ENCODE peak calls at places on chromosome 4, in eight cellular contexts. One of them, this sample, is unnamed.

GRCh38 chr4:183411291-183411861 is 33.1 kb upstream of the CDKN2AIP start:
- DNase-seq in Panc1: no peak
- DNase-seq in IMR-90: peak; percentile 67
- DNase-seq in GM23338: no peak
- DNase-seq in transverse colon: no peak
- DNase-seq in lower lobe of right lung: no peak
- DNase-seq in endodermal cell: no peak
- DNase-seq in lung: no peak
- DNase-seq in this sample: no peak

GRCh38 chr4:6331018-6331417 is 61.4 kb downstream of the WFS1 start:
- DNase-seq in Panc1: no peak
- DNase-seq in IMR-90: peak; percentile 20
- DNase-seq in GM23338: peak; percentile 73
- DNase-seq in transverse colon: peak; percentile 23
- DNase-seq in lower lobe of right lung: no peak
- DNase-seq in endodermal cell: peak; percentile 73
- DNase-seq in lung: no peak
- DNase-seq in this sample: no peak

GRCh38 chr4:48699470-48699869 is 80.6 kb downstream of the FRYL start:
- DNase-seq in Panc1: peak; percentile 30
- DNase-seq in IMR-90: no peak
- DNase-seq in GM23338: no peak
- DNase-seq in transverse colon: no peak
- DNase-seq in lower lobe of right lung: no peak
- DNase-seq in endodermal cell: no peak
- DNase-seq in lung: no peak
- DNase-seq in this sample: no peak

GRCh38 chr4:167100120-167100519 is 134.2 kb downstream of the SPOCK3 start:
- DNase-seq in Panc1: peak; percentile 65
- DNase-seq in IMR-90: no peak
- DNase-seq in GM23338: peak; percentile 3
- DNase-seq in transverse colon: no peak
- DNase-seq in lower lobe of right lung: no peak
- DNase-seq in endodermal cell: no peak
- DNase-seq in lung: no peak
- DNase-seq in this sample: no peak

GRCh38 chr4:10006604-10007435 is 14.5 kb downstream of the SLC2A9 start:
- DNase-seq in Panc1: no peak
- DNase-seq in IMR-90: no peak
- DNase-seq in GM23338: no peak
- DNase-seq in transverse colon: peak; percentile 82
- DNase-seq in lower lobe of right lung: peak; percentile 71
- DNase-seq in endodermal cell: peak; percentile 64
- DNase-seq in lung: peak; percentile 76
- DNase-seq in this sample: no peak

GRCh38 chr4:99887837-99888236 is 6.4 kb downstream of the LAMTOR3 start:
- DNase-seq in Panc1: no peak
- DNase-seq in IMR-90: peak; percentile 46
- DNase-seq in GM23338: no peak
- DNase-seq in transverse colon: no peak
- DNase-seq in lower lobe of right lung: no peak
- DNase-seq in endodermal cell: no peak
- DNase-seq in lung: no peak
- DNase-seq in this sample: no peak

GRCh38 chr4:44961001-44961755 is 234.8 kb upstream of the GNPDA2 start:
- DNase-seq in Panc1: no peak
- DNase-seq in IMR-90: no peak
- DNase-seq in GM23338: no peak
- DNase-seq in transverse colon: no peak
- DNase-seq in lower lobe of right lung: no peak
- DNase-seq in endodermal cell: no peak
- DNase-seq in lung: no peak
- DNase-seq in this sample: no peak

GRCh38 chr4:144701683-144702233 is 55.8 kb downstream of the HHIP start:
- DNase-seq in Panc1: no peak
- DNase-seq in IMR-90: no peak
- DNase-seq in GM23338: no peak
- DNase-seq in transverse colon: no peak
- DNase-seq in lower lobe of right lung: no peak
- DNase-seq in endodermal cell: no peak
- DNase-seq in lung: no peak
- DNase-seq in this sample: no peak

GRCh38 chr4:145736241-145736831 is 56.4 kb downstream of the C4orf51 start:
- DNase-seq in Panc1: no peak
- DNase-seq in IMR-90: no peak
- DNase-seq in GM23338: no peak
- DNase-seq in transverse colon: peak; percentile 21
- DNase-seq in lower lobe of right lung: peak; percentile 63
- DNase-seq in endodermal cell: peak; percentile 72
- DNase-seq in lung: peak; percentile 76
- DNase-seq in this sample: no peak

GRCh38 chr4:1598641-1599481 is 85.3 kb downstream of the FAM53A start:
- DNase-seq in Panc1: no peak
- DNase-seq in IMR-90: no peak
- DNase-seq in GM23338: no peak
- DNase-seq in transverse colon: no peak
- DNase-seq in lower lobe of right lung: peak; percentile 47
- DNase-seq in endodermal cell: no peak
- DNase-seq in lung: no peak
- DNase-seq in this sample: no peak

GRCh38 chr4:157223446-157223845 is 2.9 kb downstream of the GRIA2 start:
- DNase-seq in Panc1: no peak
- DNase-seq in IMR-90: no peak
- DNase-seq in GM23338: no peak
- DNase-seq in transverse colon: no peak
- DNase-seq in lower lobe of right lung: no peak
- DNase-seq in endodermal cell: no peak
- DNase-seq in lung: no peak
- DNase-seq in this sample: no peak

GRCh38 chr4:4862665-4863482 is 3.4 kb downstream of the MSX1 start:
- DNase-seq in Panc1: no peak
- DNase-seq in IMR-90: no peak
- DNase-seq in GM23338: peak; percentile 66
- DNase-seq in transverse colon: no peak
- DNase-seq in lower lobe of right lung: no peak
- DNase-seq in endodermal cell: peak; percentile 78
- DNase-seq in lung: no peak
- DNase-seq in this sample: no peak

GRCh38 chr4:123443401-123444297 is 47.1 kb downstream of the SPRY1 start:
- DNase-seq in Panc1: no peak
- DNase-seq in IMR-90: peak; percentile 21
- DNase-seq in GM23338: peak; percentile 32
- DNase-seq in transverse colon: peak; percentile 19
- DNase-seq in lower lobe of right lung: peak; percentile 55
- DNase-seq in endodermal cell: no peak
- DNase-seq in lung: no peak
- DNase-seq in this sample: no peak

GRCh38 chr4:173264245-173264959 is 69.8 kb downstream of the HMGB2 start:
- DNase-seq in Panc1: no peak
- DNase-seq in IMR-90: peak; percentile 78
- DNase-seq in GM23338: peak; percentile 31
- DNase-seq in transverse colon: peak; percentile 31
- DNase-seq in lower lobe of right lung: no peak
- DNase-seq in endodermal cell: peak; percentile 20
- DNase-seq in lung: peak; percentile 32
- DNase-seq in this sample: no peak

GRCh38 chr4:156100651-156101050 is 147.0 kb upstream of the CTSO start:
- DNase-seq in Panc1: no peak
- DNase-seq in IMR-90: peak; percentile 28
- DNase-seq in GM23338: no peak
- DNase-seq in transverse colon: no peak
- DNase-seq in lower lobe of right lung: no peak
- DNase-seq in endodermal cell: no peak
- DNase-seq in lung: no peak
- DNase-seq in this sample: no peak

GRCh38 chr4:20323991-20324390 is 72.3 kb downstream of the SLIT2 start:
- DNase-seq in Panc1: no peak
- DNase-seq in IMR-90: peak; percentile 47
- DNase-seq in GM23338: no peak
- DNase-seq in transverse colon: no peak
- DNase-seq in lower lobe of right lung: no peak
- DNase-seq in endodermal cell: no peak
- DNase-seq in lung: no peak
- DNase-seq in this sample: no peak

GRCh38 chr4:180060159-180060889 is 2182.9 kb upstream of the TENM3 start:
- DNase-seq in Panc1: no peak
- DNase-seq in IMR-90: peak; percentile 37
- DNase-seq in GM23338: peak; percentile 23
- DNase-seq in transverse colon: no peak
- DNase-seq in lower lobe of right lung: no peak
- DNase-seq in endodermal cell: no peak
- DNase-seq in lung: no peak
- DNase-seq in this sample: no peak

GRCh38 chr4:52106701-52107100 is 55.6 kb downstream of the SPATA18 start:
- DNase-seq in Panc1: no peak
- DNase-seq in IMR-90: no peak
- DNase-seq in GM23338: peak; percentile 3
- DNase-seq in transverse colon: no peak
- DNase-seq in lower lobe of right lung: no peak
- DNase-seq in endodermal cell: no peak
- DNase-seq in lung: no peak
- DNase-seq in this sample: no peak

GRCh38 chr4:111855308-111855707 is 289.9 kb upstream of the FAM241A start:
- DNase-seq in Panc1: no peak
- DNase-seq in IMR-90: no peak
- DNase-seq in GM23338: no peak
- DNase-seq in transverse colon: no peak
- DNase-seq in lower lobe of right lung: no peak
- DNase-seq in endodermal cell: no peak
- DNase-seq in lung: no peak
- DNase-seq in this sample: no peak

GRCh38 chr4:144591401-144591800 is 54.6 kb upstream of the HHIP start:
- DNase-seq in Panc1: no peak
- DNase-seq in IMR-90: peak; percentile 89
- DNase-seq in GM23338: no peak
- DNase-seq in transverse colon: peak; percentile 61
- DNase-seq in lower lobe of right lung: peak; percentile 36
- DNase-seq in endodermal cell: no peak
- DNase-seq in lung: peak; percentile 64
- DNase-seq in this sample: no peak

DNA sequence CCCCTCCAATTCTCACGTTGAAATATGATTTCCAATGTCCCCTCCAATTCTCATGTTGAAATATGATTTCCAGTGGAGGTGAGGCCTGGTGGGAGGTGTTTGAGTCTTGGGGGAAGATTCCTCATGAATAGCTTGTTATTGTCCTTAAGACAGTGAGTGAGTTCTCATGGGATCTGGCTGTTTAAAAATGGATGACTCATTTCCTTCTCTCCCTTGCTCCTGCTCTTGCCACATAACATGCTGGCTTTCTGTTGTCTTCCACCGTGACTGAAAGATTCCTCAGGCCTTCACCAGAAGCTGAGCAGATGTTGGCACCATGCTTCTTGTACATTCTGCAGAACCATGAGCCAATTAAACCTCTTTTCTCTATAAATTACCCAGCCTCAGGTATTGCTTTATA is 346.8 kb upstream of the TECRL start:
- DNase-seq in Panc1: no peak
- DNase-seq in IMR-90: no peak
- DNase-seq in GM23338: no peak
- DNase-seq in transverse colon: no peak
- DNase-seq in lower lobe of right lung: no peak
- DNase-seq in endodermal cell: no peak
- DNase-seq in lung: no peak
- DNase-seq in this sample: no peak
- H3K4me1 ChIP-seq in Panc1: no peaks in the 10 kb centered on the region
- H3K4me1 ChIP-seq in IMR-90: no peaks in the 10 kb centered on the region
- H3K4me1 ChIP-seq in GM23338: no peaks in the 10 kb centered on the region
- H3K4me1 ChIP-seq in transverse colon: no peaks in the 10 kb centered on the region
- H3K4me1 ChIP-seq in lower lobe of right lung: no peaks in the 10 kb centered on the region
- H3K4me1 ChIP-seq in endodermal cell: no peaks in the 10 kb centered on the region
- H3K4me1 ChIP-seq in lung: no peaks in the 10 kb centered on the region
- H3K4me1 ChIP-seq in this sample: no peaks in the 10 kb centered on the region

DNA sequence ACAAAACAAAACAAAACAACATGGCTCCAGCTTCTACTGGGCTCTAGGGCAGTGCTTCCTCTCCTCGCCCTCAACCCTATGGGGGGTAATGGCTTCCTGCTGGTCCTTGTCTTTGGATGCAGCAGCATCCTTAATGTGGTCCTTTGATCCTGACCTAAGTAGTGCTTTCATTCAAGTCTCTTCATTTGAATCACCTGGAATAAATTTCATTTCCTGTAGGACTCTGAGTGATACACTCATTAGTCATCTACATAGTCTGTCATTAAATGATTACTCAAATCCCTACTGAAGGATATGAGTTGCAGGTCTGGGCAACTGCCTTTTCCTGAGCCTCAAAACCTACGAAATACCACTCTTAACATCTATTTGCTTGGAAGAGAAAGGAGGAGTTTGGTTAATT is 54.5 kb downstream of the RHOH start:
- DNase-seq in Panc1: no peak
- DNase-seq in IMR-90: no peak
- DNase-seq in GM23338: no peak
- DNase-seq in transverse colon: no peak
- DNase-seq in lower lobe of right lung: no peak
- DNase-seq in endodermal cell: no peak
- DNase-seq in lung: no peak
- DNase-seq in this sample: no peak
- H3K4me1 ChIP-seq in Panc1: peaks cover 25% of the 10 kb centered on the region
- H3K4me1 ChIP-seq in IMR-90: peaks cover 7% of the 10 kb centered on the region
- H3K4me1 ChIP-seq in GM23338: peaks cover under 1% of the 10 kb centered on the region
- H3K4me1 ChIP-seq in transverse colon: no peaks in the 10 kb centered on the region
- H3K4me1 ChIP-seq in lower lobe of right lung: no peaks in the 10 kb centered on the region
- H3K4me1 ChIP-seq in endodermal cell: peaks cover 5% of the 10 kb centered on the region
- H3K4me1 ChIP-seq in lung: no peaks in the 10 kb centered on the region
- H3K4me1 ChIP-seq in this sample: peaks cover 4% of the 10 kb centered on the region

DNA sequence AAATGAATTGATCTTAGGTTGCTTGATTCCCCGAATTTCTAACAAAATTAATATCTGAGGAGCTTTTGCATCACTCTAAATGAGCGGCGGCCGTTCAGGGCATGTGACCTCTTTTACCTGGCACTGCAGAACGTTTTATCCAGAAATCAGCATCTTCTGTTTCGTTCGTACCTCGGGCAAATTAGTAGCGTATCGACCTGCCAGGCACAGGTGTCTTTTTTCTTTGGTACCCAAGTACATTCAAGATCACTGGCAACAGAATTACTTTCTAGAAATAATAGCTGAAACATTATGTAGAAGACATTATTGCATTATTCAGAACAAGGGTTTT is 926 bp downstream of the KLHL2 start:
- DNase-seq in Panc1: no peak
- DNase-seq in IMR-90: no peak
- DNase-seq in GM23338: no peak
- DNase-seq in transverse colon: no peak
- DNase-seq in lower lobe of right lung: no peak
- DNase-seq in endodermal cell: no peak
- DNase-seq in lung: no peak
- DNase-seq in this sample: no peak
- H3K4me1 ChIP-seq in Panc1: peaks cover 22% of the 10 kb centered on the region
- H3K4me1 ChIP-seq in IMR-90: peaks cover 4% of the 10 kb centered on the region
- H3K4me1 ChIP-seq in GM23338: peaks cover 46% of the 10 kb centered on the region
- H3K4me1 ChIP-seq in transverse colon: peaks cover 8% of the 10 kb centered on the region
- H3K4me1 ChIP-seq in lower lobe of right lung: peaks cover 35% of the 10 kb centered on the region
- H3K4me1 ChIP-seq in endodermal cell: peaks cover 4% of the 10 kb centered on the region
- H3K4me1 ChIP-seq in lung: peaks cover 2% of the 10 kb centered on the region
- H3K4me1 ChIP-seq in this sample: peaks cover 32% of the 10 kb centered on the region

DNA sequence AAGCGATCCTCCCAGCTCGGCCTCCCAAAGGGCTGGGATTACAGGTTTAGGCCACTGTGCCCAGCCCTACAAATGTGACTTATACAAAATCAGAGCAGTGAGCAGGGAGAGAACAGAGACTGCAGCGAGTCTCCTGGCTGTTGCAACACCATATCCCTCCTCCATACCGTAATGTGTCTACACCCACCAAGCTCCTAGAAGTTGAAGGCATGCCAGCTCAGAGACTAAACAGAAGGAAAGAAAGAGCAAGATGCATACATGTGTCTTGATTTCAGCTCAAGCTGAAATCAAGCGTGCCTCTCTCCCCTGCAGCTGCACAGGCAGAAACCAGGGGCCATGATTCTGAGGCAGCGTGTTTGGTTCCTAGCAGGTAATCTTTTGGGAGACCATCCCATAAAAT is 34.7 kb downstream of the AFAP1 start:
- DNase-seq in Panc1: no peak
- DNase-seq in IMR-90: peak; percentile 94
- DNase-seq in GM23338: no peak
- DNase-seq in transverse colon: no peak
- DNase-seq in lower lobe of right lung: no peak
- DNase-seq in endodermal cell: no peak
- DNase-seq in lung: no peak
- DNase-seq in this sample: no peak
- H3K4me1 ChIP-seq in Panc1: peaks cover 99% of the 10 kb centered on the region
- H3K4me1 ChIP-seq in IMR-90: peaks cover 46% of the 10 kb centered on the region
- H3K4me1 ChIP-seq in GM23338: peaks cover 84% of the 10 kb centered on the region
- H3K4me1 ChIP-seq in transverse colon: peaks cover 6% of the 10 kb centered on the region
- H3K4me1 ChIP-seq in lower lobe of right lung: peaks cover 15% of the 10 kb centered on the region
- H3K4me1 ChIP-seq in endodermal cell: peaks cover 39% of the 10 kb centered on the region
- H3K4me1 ChIP-seq in lung: peaks cover 8% of the 10 kb centered on the region
- H3K4me1 ChIP-seq in this sample: peaks cover 100% of the 10 kb centered on the region